ENCODE peak calls at places on chromosomes 1 and 21, in five cellular contexts. R, W, X, T and P are unnamed samples.

GRCh38 chr1:88825721-88826120 is 65.6 kb downstream of the GTF2B start:
- DNase-seq in R (no peak), W (no peak), X (no peak), T (no peak), P (no peak)

GRCh38 chr21:17051054-17051453 is 461.8 kb upstream of the CXADR start:
- DNase-seq in R (peak; percentile 78), W (no peak), X (no peak), T (no peak), P (no peak)

GRCh38 chr1:15951341-15952153 is 24.4 kb downstream of the ZBTB17 start:
- DNase-seq in R (peak; percentile 59), W (no peak), X (no peak), T (no peak), P (no peak)

GRCh38 chr1:203038217-203038741 is 12.0 kb downstream of the PPFIA4 start:
- DNase-seq in R (peak; percentile 92), W (peak; percentile 24), X (peak; percentile 56), T (peak; percentile 18), P (peak; percentile 24)

GRCh38 chr1:32801096-32801713 is 16.0 kb downstream of the YARS1 start:
- DNase-seq in R (no peak), W (no peak), X (no peak), T (no peak), P (peak; percentile 76)

GRCh38 chr1:245345191-245345884 is 190.6 kb downstream of the KIF26B start:
- DNase-seq in R (no peak), W (no peak), X (no peak), T (no peak), P (no peak)

GRCh38 chr1:23168462-23169218 is at the start of gene LUZP1:
- DNase-seq in R (peak; percentile 90), W (peak; percentile 73), X (peak; percentile 78), T (peak; percentile 80), P (peak; percentile 72)

GRCh38 chr1:206421616-206422355 is 48.5 kb upstream of the IKBKE start:
- DNase-seq in R (no peak), W (no peak), X (no peak), T (no peak), P (no peak)

GRCh38 chr1:180881806-180882509 is 30.7 kb upstream of the KIAA1614 start:
- DNase-seq in R (peak; percentile 79), W (no peak), X (peak; percentile 18), T (peak; percentile 1), P (peak; percentile 33)

GRCh38 chr21:42262826-42263225 is 43.9 kb downstream of the ABCG1 start:
- DNase-seq in R (peak; percentile 22), W (no peak), X (no peak), T (peak; percentile 66), P (no peak)

GRCh38 chr21:41483973-41484372 is 24.0 kb downstream of the TMPRSS2 start:
- DNase-seq in R (no peak), W (no peak), X (no peak), T (no peak), P (no peak)

GRCh38 chr1:77031101-77031662 is 163.9 kb downstream of the ST6GALNAC5 start:
- DNase-seq in R (peak; percentile 78), W (no peak), X (peak; percentile 50), T (no peak), P (peak; percentile 13)

GRCh38 chr1:175338447-175339135 is 146.0 kb upstream of the KIAA0040 start:
- DNase-seq in R (peak; percentile 12), W (peak; percentile 29), X (no peak), T (peak; percentile 9), P (no peak)

GRCh38 chr1:201586806-201587205 is 47.9 kb downstream of the NAV1 start:
- DNase-seq in R (no peak), W (no peak), X (no peak), T (no peak), P (no peak)

GRCh38 chr21:42997053-42997452 is 22.7 kb downstream of the PKNOX1 start:
- DNase-seq in R (peak; percentile 99), W (no peak), X (peak; percentile 90), T (peak; percentile 21), P (peak; percentile 94)

GRCh38 chr1:5597991-5598823 is 394.0 kb downstream of the NPHP4 start:
- DNase-seq in R (no peak), W (no peak), X (no peak), T (no peak), P (no peak)

GRCh38 chr1:192807221-192807967 is 1.4 kb upstream of the RGS2 start:
- DNase-seq in R (peak; percentile 64), W (no peak), X (no peak), T (no peak), P (no peak)

GRCh38 chr21:37149411-37149810 is 76.4 kb downstream of the TTC3 start:
- DNase-seq in R (peak; percentile 90), W (no peak), X (peak; percentile 64), T (no peak), P (no peak)

GRCh38 chr1:212699839-212700596 is at the start of gene BATF3:
- DNase-seq in R (peak; percentile 69), W (no peak), X (no peak), T (no peak), P (no peak)

GRCh38 chr1:47448462-47449233 is 10.8 kb downstream of the FOXD2 start:
- DNase-seq in R (no peak), W (no peak), X (no peak), T (no peak), P (no peak)

GRCh38 chr1:966135-966602 is at the start of gene PLEKHN1:
- DNase-seq in R (peak; percentile 75), W (peak; percentile 72), X (no peak), T (peak; percentile 84), P (no peak)

GRCh38 chr1:109425391-109425790 is 857 bp downstream of the PSMA5 start:
- DNase-seq in R (peak; percentile 54), W (peak; percentile 8), X (no peak), T (no peak), P (no peak)

GRCh38 chr1:119713039-119713537 is 1.4 kb downstream of the PHGDH start:
- DNase-seq in R (peak; percentile 67), W (no peak), X (peak; percentile 4), T (no peak), P (no peak)

GRCh38 chr1:55631508-55631907 is 416.3 kb upstream of the USP24 start:
- DNase-seq in R (peak; percentile 79), W (no peak), X (peak; percentile 53), T (no peak), P (no peak)

GRCh38 chr1:30274937-30275621 is 448.3 kb downstream of the MATN1 start:
- DNase-seq in R (no peak), W (no peak), X (no peak), T (no peak), P (no peak)

GRCh38 chr1:73800376-73800775 is 397.6 kb downstream of the LRRIQ3 start:
- DNase-seq in R (peak; percentile 58), W (no peak), X (peak; percentile 58), T (no peak), P (peak; percentile 20)

GRCh38 chr21:38768385-38769071 is 37.2 kb upstream of the ETS2 start:
- DNase-seq in R (peak; percentile 87), W (no peak), X (no peak), T (no peak), P (peak; percentile 66)